ENCODE peak calls at places on chromosomes 3 and 15, in four cellular contexts. One of them, this sample, is unnamed.

GRCh38 chr3:115790759-115791158 is 167.4 kb downstream of the GAP43 start:
- DNase-seq in pons: no peak
- DNase-seq in upper lobe of right lung: no peak
- DNase-seq in NCI-H1105 treated with DMSO at 0.1 percent for 48 hours: no peak
- DNase-seq in this sample: no peak

GRCh38 chr3:142447852-142448315 is at the start of gene XRN1:
- DNase-seq in pons: peak
- DNase-seq in upper lobe of right lung: peak
- DNase-seq in NCI-H1105 treated with DMSO at 0.1 percent for 48 hours: peak
- DNase-seq in this sample: peak

GRCh38 chr3:123069021-123069381 is 2.2 kb downstream of the PDIA5 start:
- DNase-seq in pons: no peak
- DNase-seq in upper lobe of right lung: no peak
- DNase-seq in NCI-H1105 treated with DMSO at 0.1 percent for 48 hours: no peak
- DNase-seq in this sample: no peak

GRCh38 chr3:115272036-115272824 is 125.1 kb upstream of the ZBTB20 start:
- DNase-seq in pons: no peak
- DNase-seq in upper lobe of right lung: no peak
- DNase-seq in NCI-H1105 treated with DMSO at 0.1 percent for 48 hours: peak
- DNase-seq in this sample: no peak

GRCh38 chr3:195566797-195567196 is 16.9 kb downstream of the APOD start:
- DNase-seq in pons: no peak
- DNase-seq in upper lobe of right lung: no peak
- DNase-seq in NCI-H1105 treated with DMSO at 0.1 percent for 48 hours: no peak
- DNase-seq in this sample: no peak

GRCh38 chr3:195549931-195550519 is 6.9 kb upstream of the PPP1R2 start:
- DNase-seq in pons: no peak
- DNase-seq in upper lobe of right lung: no peak
- DNase-seq in NCI-H1105 treated with DMSO at 0.1 percent for 48 hours: no peak
- DNase-seq in this sample: no peak

GRCh38 chr3:69998759-69999158 is 774 bp upstream of the SAMMSON start:
- DNase-seq in pons: peak
- DNase-seq in upper lobe of right lung: no peak
- DNase-seq in NCI-H1105 treated with DMSO at 0.1 percent for 48 hours: no peak
- DNase-seq in this sample: no peak

GRCh38 chr3:118688396-118688884 is 346.2 kb downstream of the IGSF11 start:
- DNase-seq in pons: no peak
- DNase-seq in upper lobe of right lung: no peak
- DNase-seq in NCI-H1105 treated with DMSO at 0.1 percent for 48 hours: no peak
- DNase-seq in this sample: no peak

GRCh38 chr3:170714151-170714550 is 128.3 kb upstream of the SLC7A14 start:
- DNase-seq in pons: no peak
- DNase-seq in upper lobe of right lung: no peak
- DNase-seq in NCI-H1105 treated with DMSO at 0.1 percent for 48 hours: no peak
- DNase-seq in this sample: no peak

GRCh38 chr3:159451067-159451466 is 537.6 kb upstream of the IL12A start:
- DNase-seq in pons: no peak
- DNase-seq in upper lobe of right lung: no peak
- DNase-seq in NCI-H1105 treated with DMSO at 0.1 percent for 48 hours: peak
- DNase-seq in this sample: no peak

GRCh38 chr15:67149859-67150824 is 84.7 kb downstream of the SMAD3 start:
- DNase-seq in pons: no peak
- DNase-seq in upper lobe of right lung: no peak
- DNase-seq in NCI-H1105 treated with DMSO at 0.1 percent for 48 hours: no peak
- DNase-seq in this sample: peak

GRCh38 chr3:193593666-193594025 is 638 bp downstream of the OPA1 start:
- DNase-seq in pons: no peak
- DNase-seq in upper lobe of right lung: no peak
- DNase-seq in NCI-H1105 treated with DMSO at 0.1 percent for 48 hours: peak
- DNase-seq in this sample: no peak

GRCh38 chr3:7038394-7038793 is 177.5 kb downstream of the GRM7 start:
- DNase-seq in pons: no peak
- DNase-seq in upper lobe of right lung: no peak
- DNase-seq in NCI-H1105 treated with DMSO at 0.1 percent for 48 hours: no peak
- DNase-seq in this sample: no peak

GRCh38 chr15:28985691-28986090 is 99.9 kb downstream of the APBA2 start:
- DNase-seq in pons: no peak
- DNase-seq in upper lobe of right lung: no peak
- DNase-seq in NCI-H1105 treated with DMSO at 0.1 percent for 48 hours: no peak
- DNase-seq in this sample: no peak

This sample was measured in sciatic nerve.